ENCODE peak calls at places on chromosomes 1 and 21, in six cellular contexts. One of them, this sample, is unnamed.

GRCh38 chr1:19007491-19008441 is 51.3 kb upstream of the IFFO2 start:
- DNase-seq in NCI-H774: no peak
- DNase-seq in fibroblast of pulmonary artery: no peak
- DNase-seq in HFF-Myc: no peak
- DNase-seq in neural crest cell: no peak
- DNase-seq in left colon: peak; percentile 34
- DNase-seq in this sample: no peak

GRCh38 chr1:116168277-116169032 is 57.3 kb downstream of the MAB21L3 start:
- DNase-seq in NCI-H774: peak; percentile 32
- DNase-seq in fibroblast of pulmonary artery: peak; percentile 70
- DNase-seq in HFF-Myc: peak; percentile 6
- DNase-seq in neural crest cell: peak; percentile 83
- DNase-seq in left colon: peak; percentile 96
- DNase-seq in this sample: peak; percentile 15

GRCh38 chr1:33099290-33100118 is 18.6 kb downstream of the AZIN2 start:
- DNase-seq in NCI-H774: no peak
- DNase-seq in fibroblast of pulmonary artery: peak; percentile 100
- DNase-seq in HFF-Myc: peak; percentile 100
- DNase-seq in neural crest cell: no peak
- DNase-seq in left colon: peak; percentile 48
- DNase-seq in this sample: peak; percentile 100

GRCh38 chr1:167199656-167200055 is 21.0 kb upstream of the POU2F1 start:
- DNase-seq in NCI-H774: no peak
- DNase-seq in fibroblast of pulmonary artery: no peak
- DNase-seq in HFF-Myc: no peak
- DNase-seq in neural crest cell: no peak
- DNase-seq in left colon: no peak
- DNase-seq in this sample: no peak

GRCh38 chr21:46153259-46154154 is 1.9 kb downstream of the FTCD start:
- DNase-seq in NCI-H774: no peak
- DNase-seq in fibroblast of pulmonary artery: peak; percentile 60
- DNase-seq in HFF-Myc: no peak
- DNase-seq in neural crest cell: peak; percentile 75
- DNase-seq in left colon: peak; percentile 71
- DNase-seq in this sample: peak; percentile 28

GRCh38 chr1:200379431-200379755 is 30.4 kb downstream of the ZNF281 start:
- DNase-seq in NCI-H774: no peak
- DNase-seq in fibroblast of pulmonary artery: peak; percentile 93
- DNase-seq in HFF-Myc: peak; percentile 84
- DNase-seq in neural crest cell: no peak
- DNase-seq in left colon: no peak
- DNase-seq in this sample: peak; percentile 88

GRCh38 chr1:44819594-44820327 is 11.4 kb downstream of the BTBD19 start:
- DNase-seq in NCI-H774: peak; percentile 84
- DNase-seq in fibroblast of pulmonary artery: peak; percentile 94
- DNase-seq in HFF-Myc: peak; percentile 92
- DNase-seq in neural crest cell: peak; percentile 72
- DNase-seq in left colon: peak; percentile 85
- DNase-seq in this sample: peak; percentile 98

GRCh38 chr1:201769966-201770365 is 59.0 kb upstream of the IPO9 start:
- DNase-seq in NCI-H774: no peak
- DNase-seq in fibroblast of pulmonary artery: peak; percentile 90
- DNase-seq in HFF-Myc: peak; percentile 49
- DNase-seq in neural crest cell: peak; percentile 20
- DNase-seq in left colon: no peak
- DNase-seq in this sample: no peak

GRCh38 chr1:34360574-34360973 is 183.9 kb downstream of the C1orf94 start:
- DNase-seq in NCI-H774: no peak
- DNase-seq in fibroblast of pulmonary artery: no peak
- DNase-seq in HFF-Myc: no peak
- DNase-seq in neural crest cell: no peak
- DNase-seq in left colon: no peak
- DNase-seq in this sample: no peak

GRCh38 chr1:230352537-230352936 is 73.6 kb downstream of the PGBD5 start:
- DNase-seq in NCI-H774: no peak
- DNase-seq in fibroblast of pulmonary artery: no peak
- DNase-seq in HFF-Myc: no peak
- DNase-seq in neural crest cell: no peak
- DNase-seq in left colon: no peak
- DNase-seq in this sample: no peak

GRCh38 chr21:44579056-44579832 is 1.2 kb downstream of the KRTAP10-5 start:
- DNase-seq in NCI-H774: no peak
- DNase-seq in fibroblast of pulmonary artery: no peak
- DNase-seq in HFF-Myc: no peak
- DNase-seq in neural crest cell: no peak
- DNase-seq in left colon: no peak
- DNase-seq in this sample: no peak

GRCh38 chr1:8947127-8947691 is 1.5 kb downstream of the CA6 start:
- DNase-seq in NCI-H774: no peak
- DNase-seq in fibroblast of pulmonary artery: no peak
- DNase-seq in HFF-Myc: no peak
- DNase-seq in neural crest cell: peak; percentile 22
- DNase-seq in left colon: no peak
- DNase-seq in this sample: no peak

GRCh38 chr1:48488721-48489120 is 16.7 kb upstream of the SPATA6 start:
- DNase-seq in NCI-H774: no peak
- DNase-seq in fibroblast of pulmonary artery: no peak
- DNase-seq in HFF-Myc: no peak
- DNase-seq in neural crest cell: no peak
- DNase-seq in left colon: no peak
- DNase-seq in this sample: no peak

GRCh38 chr1:38046333-38046883 is at the start of gene POU3F1:
- DNase-seq in NCI-H774: no peak
- DNase-seq in fibroblast of pulmonary artery: no peak
- DNase-seq in HFF-Myc: no peak
- DNase-seq in neural crest cell: no peak
- DNase-seq in left colon: no peak
- DNase-seq in this sample: no peak

GRCh38 chr1:18955116-18955441 is 1.4 kb downstream of the IFFO2 start:
- DNase-seq in NCI-H774: no peak
- DNase-seq in fibroblast of pulmonary artery: peak; percentile 39
- DNase-seq in HFF-Myc: no peak
- DNase-seq in neural crest cell: no peak
- DNase-seq in left colon: no peak
- DNase-seq in this sample: no peak

GRCh38 chr1:178282949-178283367 is 189.1 kb downstream of the RASAL2 start:
- DNase-seq in NCI-H774: no peak
- DNase-seq in fibroblast of pulmonary artery: peak; percentile 87
- DNase-seq in HFF-Myc: no peak
- DNase-seq in neural crest cell: no peak
- DNase-seq in left colon: no peak
- DNase-seq in this sample: peak; percentile 81

GRCh38 chr1:45485949-45486348 is 5.0 kb downstream of the TESK2 start:
- DNase-seq in NCI-H774: no peak
- DNase-seq in fibroblast of pulmonary artery: no peak
- DNase-seq in HFF-Myc: no peak
- DNase-seq in neural crest cell: no peak
- DNase-seq in left colon: no peak
- DNase-seq in this sample: no peak

GRCh38 chr1:10793129-10793651 is 3.3 kb downstream of the CASZ1 start:
- DNase-seq in NCI-H774: no peak
- DNase-seq in fibroblast of pulmonary artery: peak; percentile 11
- DNase-seq in HFF-Myc: no peak
- DNase-seq in neural crest cell: no peak
- DNase-seq in left colon: peak; percentile 76
- DNase-seq in this sample: no peak

GRCh38 chr1:83845437-83846071 is 153.4 kb downstream of the TTLL7 start:
- DNase-seq in NCI-H774: peak; percentile 45
- DNase-seq in fibroblast of pulmonary artery: peak; percentile 13
- DNase-seq in HFF-Myc: no peak
- DNase-seq in neural crest cell: no peak
- DNase-seq in left colon: no peak
- DNase-seq in this sample: peak; percentile 20

GRCh38 chr1:67458663-67459062 is 28.5 kb upstream of the SERBP1 start:
- DNase-seq in NCI-H774: no peak
- DNase-seq in fibroblast of pulmonary artery: no peak
- DNase-seq in HFF-Myc: no peak
- DNase-seq in neural crest cell: no peak
- DNase-seq in left colon: no peak
- DNase-seq in this sample: no peak

GRCh38 chr21:33155005-33155404 is 74.7 kb upstream of the IFNAR2 start:
- DNase-seq in NCI-H774: no peak
- DNase-seq in fibroblast of pulmonary artery: no peak
- DNase-seq in HFF-Myc: no peak
- DNase-seq in neural crest cell: no peak
- DNase-seq in left colon: no peak
- DNase-seq in this sample: no peak

GRCh38 chr1:89542345-89542744 is 17.7 kb downstream of the LRRC8B start:
- DNase-seq in NCI-H774: no peak
- DNase-seq in fibroblast of pulmonary artery: no peak
- DNase-seq in HFF-Myc: no peak
- DNase-seq in neural crest cell: no peak
- DNase-seq in left colon: no peak
- DNase-seq in this sample: no peak

GRCh38 chr1:20733361-20733975 is 965 bp upstream of the SH2D5 start:
- DNase-seq in NCI-H774: no peak
- DNase-seq in fibroblast of pulmonary artery: no peak
- DNase-seq in HFF-Myc: no peak
- DNase-seq in neural crest cell: no peak
- DNase-seq in left colon: no peak
- DNase-seq in this sample: no peak

GRCh38 chr1:161986328-161986727 is 37.3 kb downstream of the OLFML2B start:
- DNase-seq in NCI-H774: no peak
- DNase-seq in fibroblast of pulmonary artery: no peak
- DNase-seq in HFF-Myc: no peak
- DNase-seq in neural crest cell: no peak
- DNase-seq in left colon: peak; percentile 8
- DNase-seq in this sample: no peak

GRCh38 chr1:100713636-100714035 is 5.9 kb upstream of the VCAM1 start:
- DNase-seq in NCI-H774: no peak
- DNase-seq in fibroblast of pulmonary artery: no peak
- DNase-seq in HFF-Myc: no peak
- DNase-seq in neural crest cell: no peak
- DNase-seq in left colon: no peak
- DNase-seq in this sample: peak; percentile 74

GRCh38 chr1:8643542-8644536 is 173.6 kb downstream of the RERE start:
- DNase-seq in NCI-H774: no peak
- DNase-seq in fibroblast of pulmonary artery: no peak
- DNase-seq in HFF-Myc: no peak
- DNase-seq in neural crest cell: no peak
- DNase-seq in left colon: no peak
- DNase-seq in this sample: no peak

GRCh38 chr21:44919913-44920693 is 596 bp downstream of the ITGB2 start:
- DNase-seq in NCI-H774: no peak
- DNase-seq in fibroblast of pulmonary artery: no peak
- DNase-seq in HFF-Myc: no peak
- DNase-seq in neural crest cell: no peak
- DNase-seq in left colon: no peak
- DNase-seq in this sample: no peak

GRCh38 chr1:221886311-221887090 is 144.6 kb upstream of the DUSP10 start:
- DNase-seq in NCI-H774: no peak
- DNase-seq in fibroblast of pulmonary artery: no peak
- DNase-seq in HFF-Myc: no peak
- DNase-seq in neural crest cell: no peak
- DNase-seq in left colon: no peak
- DNase-seq in this sample: peak; percentile 79

GRCh38 chr1:180234369-180235076 is 4.5 kb downstream of the LHX4 start:
- DNase-seq in NCI-H774: no peak
- DNase-seq in fibroblast of pulmonary artery: no peak
- DNase-seq in HFF-Myc: no peak
- DNase-seq in neural crest cell: no peak
- DNase-seq in left colon: peak; percentile 56
- DNase-seq in this sample: no peak

GRCh38 chr1:229005556-229005955 is 265.4 kb upstream of the RAB4A start:
- DNase-seq in NCI-H774: no peak
- DNase-seq in fibroblast of pulmonary artery: no peak
- DNase-seq in HFF-Myc: no peak
- DNase-seq in neural crest cell: no peak
- DNase-seq in left colon: no peak
- DNase-seq in this sample: no peak

GRCh38 chr1:5682626-5683235 is 309.5 kb downstream of the NPHP4 start:
- DNase-seq in NCI-H774: no peak
- DNase-seq in fibroblast of pulmonary artery: no peak
- DNase-seq in HFF-Myc: no peak
- DNase-seq in neural crest cell: no peak
- DNase-seq in left colon: no peak
- DNase-seq in this sample: no peak

GRCh38 chr1:150148834-150149489 is 754 bp upstream of the PLEKHO1 start:
- DNase-seq in NCI-H774: no peak
- DNase-seq in fibroblast of pulmonary artery: no peak
- DNase-seq in HFF-Myc: no peak
- DNase-seq in neural crest cell: no peak
- DNase-seq in left colon: no peak
- DNase-seq in this sample: no peak

GRCh38 chr1:167463055-167463454 is 55.3 kb downstream of the CD247 start:
- DNase-seq in NCI-H774: no peak
- DNase-seq in fibroblast of pulmonary artery: no peak
- DNase-seq in HFF-Myc: no peak
- DNase-seq in neural crest cell: no peak
- DNase-seq in left colon: no peak
- DNase-seq in this sample: no peak

GRCh38 chr1:12454406-12455391 is 163.3 kb downstream of the DHRS3 start:
- DNase-seq in NCI-H774: no peak
- DNase-seq in fibroblast of pulmonary artery: no peak
- DNase-seq in HFF-Myc: no peak
- DNase-seq in neural crest cell: no peak
- DNase-seq in left colon: no peak
- DNase-seq in this sample: peak; percentile 70

GRCh38 chr1:56967900-56968832 is 2.4 kb upstream of the C8B start:
- DNase-seq in NCI-H774: no peak
- DNase-seq in fibroblast of pulmonary artery: peak; percentile 37
- DNase-seq in HFF-Myc: no peak
- DNase-seq in neural crest cell: peak; percentile 54
- DNase-seq in left colon: no peak
- DNase-seq in this sample: no peak

GRCh38 chr1:3423245-3423829 is 31.1 kb upstream of the ARHGEF16 start:
- DNase-seq in NCI-H774: no peak
- DNase-seq in fibroblast of pulmonary artery: no peak
- DNase-seq in HFF-Myc: no peak
- DNase-seq in neural crest cell: no peak
- DNase-seq in left colon: peak; percentile 87
- DNase-seq in this sample: no peak

This sample was measured in LHCN-M2.